ENCODE peak calls at places on chromosomes 16 and 17, in four cellular contexts. H, T, W and I are unnamed samples.

GRCh38 chr16:48963901-48964615 is 317.6 kb downstream of the CBLN1 start:
- DNase-seq in H (no peak), T (no peak), W (no peak), I (no peak)

GRCh38 chr16:50245417-50246298 is 20.7 kb upstream of the ADCY7 start:
- DNase-seq in H (peak), T (peak), W (no peak), I (peak)

GRCh38 chr17:58189436-58190146 is 2.9 kb upstream of the EPX start:
- DNase-seq in H (no peak), T (peak), W (peak), I (no peak)

GRCh38 chr17:330993-331701 is 21.5 kb downstream of the RPH3AL start:
- DNase-seq in H (no peak), T (peak), W (no peak), I (no peak)

GRCh38 chr17:45101883-45102811 is 30.2 kb downstream of the PLCD3 start:
- DNase-seq in H (no peak), T (peak), W (no peak), I (no peak)

GRCh38 chr17:44279586-44280344 is 11.8 kb upstream of the SLC4A1 start:
- DNase-seq in H (peak), T (peak), W (peak), I (no peak)

GRCh38 chr17:72457712-72458111 is 336.9 kb downstream of the SOX9 start:
- DNase-seq in H (no peak), T (no peak), W (no peak), I (no peak)

GRCh38 chr17:80419255-80419654 is 4.3 kb downstream of the ENDOV start:
- DNase-seq in H (no peak), T (peak), W (no peak), I (no peak)

GRCh38 chr16:11395008-11395948 is 50.0 kb downstream of the RMI2 start:
- DNase-seq in H (no peak), T (no peak), W (no peak), I (peak)

GRCh38 chr16:30649725-30650368 is 913 bp upstream of the PRR14 start:
- DNase-seq in H (no peak), T (no peak), W (peak), I (no peak)

DNA sequence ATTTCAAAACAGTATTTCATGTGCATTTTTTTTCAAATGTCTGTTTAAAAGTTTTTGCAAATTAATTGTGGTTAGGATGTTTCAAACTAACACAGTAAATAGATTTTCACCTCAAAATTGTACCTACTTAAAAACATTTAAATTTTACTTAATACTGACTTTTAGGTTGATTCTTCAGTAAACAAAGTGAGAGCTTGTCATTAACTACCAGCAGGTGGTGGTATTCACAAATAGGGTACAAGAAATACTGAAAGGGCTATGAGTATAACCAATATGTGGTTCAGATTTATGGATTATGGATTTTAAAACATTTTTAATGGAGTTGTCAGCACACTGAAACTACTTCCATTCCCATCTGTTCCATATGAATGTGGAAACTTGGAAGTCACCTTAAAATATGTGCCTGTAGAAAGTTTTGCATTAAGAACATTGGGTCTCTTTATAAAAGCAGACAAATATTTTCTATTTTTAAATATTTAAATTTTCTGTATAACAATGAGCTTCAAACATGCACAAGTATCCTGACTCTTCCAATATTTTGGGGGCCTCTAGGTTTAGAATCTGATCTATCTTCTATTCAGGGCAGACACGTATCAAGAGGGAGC is 155.5 kb downstream of the SNX11 start:
- DNase-seq in H (no peak), T (no peak), W (no peak), I (no peak)
- TF ChIP-seq CTCF in H (no peak), T (no peak), W (no peak), I (no peak)

DNA sequence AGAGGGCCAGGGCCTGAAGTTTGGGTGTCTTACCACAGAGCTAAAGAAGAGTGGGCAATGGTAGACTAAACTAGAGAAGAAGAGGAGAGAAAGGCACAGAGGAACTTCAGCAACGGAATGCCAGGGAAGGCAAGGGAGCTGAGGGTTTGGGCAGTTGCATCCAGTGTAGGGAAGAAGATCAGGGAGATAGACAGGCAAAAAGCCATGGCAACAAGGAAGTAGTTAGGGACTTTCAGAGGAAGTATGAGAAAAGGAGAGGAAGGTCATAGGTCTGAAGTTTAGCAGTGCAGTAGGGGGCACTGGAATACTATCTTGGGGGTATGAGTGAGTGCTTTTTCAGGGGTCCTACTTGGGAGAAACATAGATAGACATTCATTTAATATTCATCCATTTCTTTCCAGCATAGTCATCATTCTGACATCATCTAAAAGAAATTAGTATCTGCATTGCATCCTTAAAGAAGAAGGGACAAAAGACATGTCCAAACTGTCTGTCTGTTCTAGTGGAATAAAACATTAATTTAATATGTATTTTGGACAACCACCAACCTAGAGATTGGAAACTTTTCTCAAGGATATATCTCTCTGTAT is 2.2 kb upstream of the NF1 start:
- DNase-seq in H (no peak), T (no peak), W (no peak), I (no peak)
- TF ChIP-seq CTCF in H (no peak), T (no peak), W (no peak), I (no peak)

GRCh38 chr17:77374170-77374936 is 233.6 kb downstream of the SEC14L1 start:
- DNase-seq in H (peak), T (peak), W (no peak), I (peak)
- TF ChIP-seq CTCF in H (no peak), T (no peak), W (no peak), I (no peak)

DNA sequence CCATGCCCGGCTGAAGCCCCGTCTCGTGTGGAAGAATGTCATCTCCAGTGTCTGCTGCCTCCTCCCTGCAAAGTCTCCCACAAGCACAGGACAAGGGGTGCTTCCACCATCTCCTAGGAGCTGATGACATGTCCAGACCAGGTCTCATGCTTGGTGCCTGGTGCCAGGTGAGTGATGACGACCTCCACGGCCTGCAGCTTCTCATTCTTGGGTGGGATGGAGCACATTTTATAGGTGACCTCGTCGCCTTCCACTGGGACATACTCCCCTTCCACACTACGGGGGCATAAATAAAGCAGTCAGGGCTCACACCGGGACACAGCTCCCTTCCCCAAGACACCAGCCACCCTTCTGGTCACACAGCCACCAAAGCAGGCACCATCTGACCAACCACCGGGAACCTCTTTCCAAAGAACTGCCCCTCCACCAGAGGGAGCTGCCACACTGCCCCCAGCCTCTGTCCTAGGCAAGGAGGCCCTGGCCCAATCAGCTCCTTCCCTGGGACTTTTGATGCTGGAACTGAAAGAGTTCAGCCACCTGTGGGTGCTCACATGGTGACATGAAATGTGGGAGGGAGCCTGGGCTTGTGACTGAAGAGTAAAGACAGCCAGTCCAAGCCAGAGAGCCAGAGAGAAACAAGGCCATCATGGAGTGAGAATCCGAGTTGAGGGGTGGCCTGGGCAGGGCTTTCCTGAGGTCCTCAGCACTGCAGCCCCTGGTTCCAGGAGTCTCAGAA is 13.6 kb downstream of the CARHSP1 start:
- DNase-seq in H (peak), T (peak), W (no peak), I (no peak)
- TF ChIP-seq CTCF in H (no peak), T (no peak), W (no peak), I (no peak)

GRCh38 chr16:22053921-22054341 is 38.4 kb upstream of the VWA3A start:
- DNase-seq in H (no peak), T (no peak), W (no peak), I (no peak)

GRCh38 chr16:22054847-22055590 is 37.3 kb upstream of the VWA3A start:
- DNase-seq in H (no peak), T (no peak), W (no peak), I (no peak)

GRCh38 chr16:22052985-22053384 is 39.4 kb upstream of the VWA3A start:
- DNase-seq in H (no peak), T (no peak), W (no peak), I (no peak)

GRCh38 chr16:22050963-22051362 is 41.4 kb upstream of the VWA3A start:
- DNase-seq in H (no peak), T (no peak), W (no peak), I (no peak)

DNA sequence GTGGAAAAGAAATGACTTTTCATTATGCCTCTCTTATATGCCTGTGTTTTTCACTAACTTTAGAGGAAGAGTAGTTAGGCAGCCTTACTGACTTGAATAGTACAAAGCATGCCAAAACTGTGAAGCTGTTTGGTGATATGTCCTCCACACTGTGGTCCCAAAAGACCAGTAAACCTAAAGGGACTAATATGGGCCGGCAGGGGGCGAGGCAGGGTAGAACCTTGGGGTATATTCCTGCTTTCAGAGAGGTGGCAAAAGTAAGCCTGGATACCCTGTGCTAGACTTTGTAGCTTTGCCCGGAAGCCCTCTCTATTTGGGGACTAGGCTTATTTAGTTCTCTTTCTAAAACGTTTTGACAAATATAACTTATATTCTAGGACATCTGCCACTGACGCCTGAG is 36.5 kb upstream of the VWA3A start:
- DNase-seq in H (no peak), T (no peak), W (no peak), I (peak)
- TF ChIP-seq CTCF in H (no peak), T (no peak), W (no peak), I (no peak)